ENCODE peak calls at places on chromosome 16, in nine cellular contexts. One of them, this sample, is unnamed.

GRCh38 chr16:82884320-82884898 is 257.6 kb downstream of the CDH13 start:
- DNase-seq in heart left ventricle: no peak
- DNase-seq in A549: no peak
- DNase-seq in body of pancreas: no peak
- DNase-seq in Peyer's patch: no peak
- DNase-seq in H1: no peak
- DNase-seq in HepG2: no peak
- DNase-seq in right lobe of liver: no peak
- DNase-seq in testis: no peak
- DNase-seq in this sample: no peak

GRCh38 chr16:80058236-80058635 is 457.7 kb upstream of the MAF start:
- DNase-seq in A549: no peak
- DNase-seq in body of pancreas: peak
- DNase-seq in Peyer's patch: no peak
- DNase-seq in HepG2: no peak
- DNase-seq in H1: no peak
- DNase-seq in heart left ventricle: peak
- DNase-seq in testis: peak
- DNase-seq in right lobe of liver: no peak
- DNase-seq in this sample: no peak

GRCh38 chr16:70630960-70631745 is 15.2 kb upstream of the IL34 start:
- DNase-seq in A549: no peak
- DNase-seq in right lobe of liver: no peak
- DNase-seq in heart left ventricle: no peak
- DNase-seq in HepG2: no peak
- DNase-seq in testis: no peak
- DNase-seq in body of pancreas: no peak
- DNase-seq in H1: no peak
- DNase-seq in Peyer's patch: no peak
- DNase-seq in this sample: no peak

GRCh38 chr16:73163238-73163795 is 115.4 kb upstream of the ZFHX3 start:
- DNase-seq in A549: no peak
- DNase-seq in testis: no peak
- DNase-seq in HepG2: peak
- DNase-seq in Peyer's patch: no peak
- DNase-seq in heart left ventricle: no peak
- DNase-seq in body of pancreas: no peak
- DNase-seq in right lobe of liver: no peak
- DNase-seq in H1: no peak
- DNase-seq in this sample: no peak

GRCh38 chr16:66299349-66299748 is 67.1 kb upstream of the CDH5 start:
- DNase-seq in A549: no peak
- DNase-seq in body of pancreas: no peak
- DNase-seq in HepG2: no peak
- DNase-seq in right lobe of liver: no peak
- DNase-seq in testis: no peak
- DNase-seq in heart left ventricle: no peak
- DNase-seq in H1: no peak
- DNase-seq in Peyer's patch: peak
- DNase-seq in this sample: no peak

GRCh38 chr16:70646260-70647241 is at the start of gene IL34:
- DNase-seq in A549: no peak
- DNase-seq in testis: peak
- DNase-seq in body of pancreas: no peak
- DNase-seq in H1: no peak
- DNase-seq in Peyer's patch: no peak
- DNase-seq in right lobe of liver: no peak
- DNase-seq in heart left ventricle: no peak
- DNase-seq in HepG2: no peak
- DNase-seq in this sample: no peak

GRCh38 chr16:81511371-81511770 is 66.8 kb downstream of the CMIP start:
- DNase-seq in Peyer's patch: no peak
- DNase-seq in H1: no peak
- DNase-seq in A549: peak
- DNase-seq in body of pancreas: no peak
- DNase-seq in HepG2: peak
- DNase-seq in testis: no peak
- DNase-seq in right lobe of liver: no peak
- DNase-seq in heart left ventricle: no peak
- DNase-seq in this sample: no peak

GRCh38 chr16:85878875-85879274 is 20.1 kb upstream of the IRF8 start:
- DNase-seq in Peyer's patch: peak
- DNase-seq in body of pancreas: no peak
- DNase-seq in heart left ventricle: no peak
- DNase-seq in HepG2: no peak
- DNase-seq in right lobe of liver: no peak
- DNase-seq in H1: no peak
- DNase-seq in testis: no peak
- DNase-seq in A549: peak
- DNase-seq in this sample: peak

GRCh38 chr16:88461291-88462269 is 8.5 kb downstream of the ZFPM1 start:
- DNase-seq in H1: peak
- DNase-seq in Peyer's patch: no peak
- DNase-seq in right lobe of liver: no peak
- DNase-seq in A549: no peak
- DNase-seq in heart left ventricle: no peak
- DNase-seq in testis: peak
- DNase-seq in HepG2: no peak
- DNase-seq in body of pancreas: peak
- DNase-seq in this sample: peak

GRCh38 chr16:12303649-12304048 is 327.1 kb downstream of the SNX29 start:
- DNase-seq in Peyer's patch: no peak
- DNase-seq in heart left ventricle: no peak
- DNase-seq in HepG2: no peak
- DNase-seq in testis: peak
- DNase-seq in A549: no peak
- DNase-seq in body of pancreas: no peak
- DNase-seq in right lobe of liver: no peak
- DNase-seq in H1: no peak
- DNase-seq in this sample: no peak

GRCh38 chr16:50998411-50998810 is 152.7 kb downstream of the SALL1 start:
- DNase-seq in A549: no peak
- DNase-seq in heart left ventricle: no peak
- DNase-seq in testis: no peak
- DNase-seq in H1: no peak
- DNase-seq in HepG2: no peak
- DNase-seq in body of pancreas: no peak
- DNase-seq in Peyer's patch: no peak
- DNase-seq in right lobe of liver: no peak
- DNase-seq in this sample: no peak

DNA sequence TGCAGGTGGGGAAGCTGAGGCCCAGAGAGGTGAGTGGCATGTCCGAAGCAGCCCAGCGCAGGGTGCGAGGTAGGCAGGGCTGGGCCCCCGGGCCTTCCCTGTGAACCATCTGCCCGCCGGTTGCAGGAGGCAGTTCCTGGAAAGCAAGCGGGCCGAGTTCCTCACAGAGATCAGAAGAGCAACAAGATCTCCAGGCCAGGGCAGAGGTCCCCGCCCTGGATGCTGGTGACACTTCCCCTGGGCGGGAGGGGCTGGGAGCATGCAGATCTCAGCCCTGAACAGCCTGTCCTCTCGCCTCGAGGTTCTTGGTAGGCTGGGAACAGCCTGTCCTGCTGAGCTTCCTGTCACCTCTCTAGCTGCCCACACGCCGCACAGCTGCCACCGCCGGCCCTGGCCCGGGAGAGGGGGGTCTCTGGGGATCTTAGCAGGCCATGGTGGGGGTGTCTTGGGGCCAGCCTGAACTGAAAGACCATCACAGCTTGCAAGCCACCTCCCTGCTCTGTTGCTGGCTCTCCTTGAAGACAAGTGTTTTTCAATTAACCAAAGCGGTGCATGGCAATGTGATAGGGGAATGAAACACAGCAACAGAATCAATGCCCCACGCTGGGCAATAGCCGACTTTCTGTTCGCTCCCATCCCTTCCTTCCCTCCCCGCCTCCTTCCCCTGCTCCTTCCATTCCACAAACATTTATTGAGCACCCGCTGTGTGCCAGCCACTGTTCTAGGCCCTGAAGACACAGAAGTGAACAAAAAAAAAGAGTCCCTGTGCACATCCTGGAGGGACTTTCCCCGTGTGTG is 31.7 kb downstream of the SOCS1 start:
- DNase-seq in H1: no peak
- DNase-seq in A549: no peak
- DNase-seq in HepG2: peak
- DNase-seq in Peyer's patch: peak
- DNase-seq in body of pancreas: peak
- DNase-seq in right lobe of liver: peak
- DNase-seq in testis: peak
- DNase-seq in heart left ventricle: peak
- DNase-seq in this sample: no peak
- TF ChIP-seq POLR2A in H1: no peak
- TF ChIP-seq POLR2A in A549: no peak
- TF ChIP-seq POLR2A in HepG2: no peak
- TF ChIP-seq POLR2A in Peyer's patch: no peak
- TF ChIP-seq POLR2A in body of pancreas: no peak
- TF ChIP-seq POLR2A in right lobe of liver: no peak
- TF ChIP-seq POLR2A in testis: no peak
- TF ChIP-seq POLR2A in heart left ventricle: no peak
- TF ChIP-seq POLR2A in this sample: no peak

GRCh38 chr16:4693296-4693955 is at the start of gene NUDT16L1:
- DNase-seq in H1: peak
- DNase-seq in heart left ventricle: peak
- DNase-seq in body of pancreas: peak
- DNase-seq in testis: peak
- DNase-seq in HepG2: peak
- DNase-seq in Peyer's patch: peak
- DNase-seq in A549: peak
- DNase-seq in right lobe of liver: peak
- DNase-seq in this sample: peak

GRCh38 chr16:4692460-4693295 is 684 bp upstream of the NUDT16L1 start:
- DNase-seq in heart left ventricle: no peak
- DNase-seq in right lobe of liver: peak
- DNase-seq in Peyer's patch: no peak
- DNase-seq in testis: no peak
- DNase-seq in A549: no peak
- DNase-seq in H1: no peak
- DNase-seq in HepG2: no peak
- DNase-seq in body of pancreas: no peak
- DNase-seq in this sample: no peak

GRCh38 chr16:4689864-4690704 is 3.3 kb upstream of the NUDT16L1 start:
- DNase-seq in right lobe of liver: no peak
- DNase-seq in body of pancreas: no peak
- DNase-seq in testis: no peak
- DNase-seq in H1: no peak
- DNase-seq in HepG2: no peak
- DNase-seq in heart left ventricle: no peak
- DNase-seq in Peyer's patch: no peak
- DNase-seq in A549: no peak
- DNase-seq in this sample: no peak

GRCh38 chr16:4690946-4691665 is 2.3 kb upstream of the NUDT16L1 start:
- DNase-seq in HepG2: no peak
- DNase-seq in body of pancreas: no peak
- DNase-seq in testis: no peak
- DNase-seq in A549: no peak
- DNase-seq in right lobe of liver: peak
- DNase-seq in Peyer's patch: no peak
- DNase-seq in H1: no peak
- DNase-seq in heart left ventricle: no peak
- DNase-seq in this sample: no peak

DNA sequence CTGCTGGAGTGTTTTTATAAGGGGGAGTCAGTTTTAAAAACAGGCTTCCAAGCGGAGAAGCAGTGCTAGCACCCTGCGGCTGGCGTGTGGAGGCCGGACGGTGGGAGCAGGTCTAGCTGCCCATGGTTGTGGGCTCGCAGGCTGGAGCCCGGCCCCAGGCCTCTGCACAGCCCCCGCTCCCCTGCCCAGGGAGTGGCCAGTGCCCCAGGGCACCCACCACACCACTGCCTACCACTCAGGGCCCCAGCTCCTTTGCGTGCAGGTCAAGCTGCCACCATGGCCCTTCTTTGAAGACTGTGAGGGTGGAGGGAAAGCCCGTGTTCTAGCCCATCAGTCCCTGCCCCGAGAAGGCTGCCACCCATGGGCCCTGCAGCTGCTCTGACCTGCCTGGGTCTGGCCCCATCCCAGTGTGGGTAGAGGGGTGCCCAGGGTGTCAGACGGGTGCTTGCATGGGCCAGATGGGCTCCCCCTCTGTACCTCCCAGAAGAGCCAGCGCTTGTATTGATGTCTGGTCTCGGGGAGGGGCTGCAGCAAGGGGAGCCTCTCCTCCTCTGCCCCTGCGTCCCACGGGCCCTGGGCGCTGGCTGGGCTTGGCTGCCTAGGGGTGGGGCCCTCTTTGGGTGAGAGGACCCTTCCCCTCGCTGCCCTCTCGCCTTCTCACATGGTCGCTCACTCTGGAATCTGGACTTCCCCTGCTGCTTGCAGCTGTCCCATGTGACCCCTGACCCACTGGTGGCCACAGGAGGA is 1.5 kb upstream of the NUDT16L1 start:
- DNase-seq in A549: no peak
- DNase-seq in testis: no peak
- DNase-seq in body of pancreas: no peak
- DNase-seq in Peyer's patch: no peak
- DNase-seq in HepG2: no peak
- DNase-seq in H1: no peak
- DNase-seq in heart left ventricle: no peak
- DNase-seq in right lobe of liver: peak
- DNase-seq in this sample: no peak
- TF ChIP-seq POLR2A in A549: no peak
- TF ChIP-seq POLR2A in testis: no peak
- TF ChIP-seq POLR2A in body of pancreas: no peak
- TF ChIP-seq POLR2A in Peyer's patch: no peak
- TF ChIP-seq POLR2A in HepG2: no peak
- TF ChIP-seq POLR2A in H1: no peak
- TF ChIP-seq POLR2A in heart left ventricle: no peak
- TF ChIP-seq POLR2A in right lobe of liver: no peak
- TF ChIP-seq POLR2A in this sample: no peak

DNA sequence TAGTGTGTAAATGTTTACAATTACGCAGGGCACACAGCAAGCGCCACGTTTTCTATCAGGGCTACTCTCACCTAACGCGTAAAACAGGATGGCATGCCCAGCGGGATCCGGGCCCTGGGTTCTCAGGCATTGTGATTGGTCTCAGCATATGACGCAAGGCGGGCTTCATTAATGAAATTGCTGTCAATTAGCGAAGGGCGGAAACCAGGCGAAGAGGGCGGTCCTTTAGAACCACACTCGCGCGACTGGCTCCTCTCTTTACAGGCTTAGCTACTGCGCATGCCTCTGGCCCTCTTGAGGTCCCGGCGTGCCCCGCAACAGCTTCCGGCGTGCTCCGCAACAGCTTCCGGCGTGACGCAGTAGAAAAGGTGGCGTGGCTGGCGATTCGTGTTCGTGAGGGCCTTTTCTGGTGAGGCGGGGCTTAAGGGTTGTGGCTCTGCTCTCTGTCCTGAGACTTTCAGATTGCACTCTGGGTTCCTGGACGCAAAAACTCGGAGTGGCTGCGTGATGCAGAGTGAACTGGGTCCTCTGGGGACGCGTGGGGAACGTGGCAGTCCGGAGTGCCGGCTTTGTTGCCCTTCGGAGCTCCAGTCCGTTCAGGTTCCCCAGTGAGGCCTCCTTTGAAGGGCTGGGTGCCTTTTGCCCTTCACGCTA is 9.2 kb downstream of the OR2C1 start:
- DNase-seq in A549: peak
- DNase-seq in body of pancreas: peak
- DNase-seq in HepG2: peak
- DNase-seq in heart left ventricle: peak
- DNase-seq in H1: no peak
- DNase-seq in testis: peak
- DNase-seq in Peyer's patch: peak
- DNase-seq in right lobe of liver: peak
- DNase-seq in this sample: peak
- TF ChIP-seq POLR2A in A549: no peak
- TF ChIP-seq POLR2A in body of pancreas: peak
- TF ChIP-seq POLR2A in HepG2: peak
- TF ChIP-seq POLR2A in heart left ventricle: no peak
- TF ChIP-seq POLR2A in H1: no peak
- TF ChIP-seq POLR2A in testis: no peak
- TF ChIP-seq POLR2A in Peyer's patch: no peak
- TF ChIP-seq POLR2A in right lobe of liver: no peak
- TF ChIP-seq POLR2A in this sample: peak

GRCh38 chr16:1343428-1344242 is 8.0 kb downstream of the TSR3 start:
- DNase-seq in HepG2: no peak
- DNase-seq in body of pancreas: no peak
- DNase-seq in testis: peak
- DNase-seq in A549: no peak
- DNase-seq in Peyer's patch: peak
- DNase-seq in right lobe of liver: no peak
- DNase-seq in heart left ventricle: no peak
- DNase-seq in H1: no peak
- DNase-seq in this sample: no peak
- TF ChIP-seq POLR2A in HepG2: peak
- TF ChIP-seq POLR2A in body of pancreas: no peak
- TF ChIP-seq POLR2A in testis: no peak
- TF ChIP-seq POLR2A in A549: no peak
- TF ChIP-seq POLR2A in Peyer's patch: peak
- TF ChIP-seq POLR2A in right lobe of liver: no peak
- TF ChIP-seq POLR2A in heart left ventricle: no peak
- TF ChIP-seq POLR2A in H1: no peak
- TF ChIP-seq POLR2A in this sample: no peak

This sample was measured in H54.